ENCODE peak calls at places on chromosomes 11 and 22, in four cellular contexts. One of them, this sample, is unnamed.

GRCh38 chr22:35310556-35311550 is 11.2 kb downstream of the TOM1 start:
- DNase-seq in fibroblast of lung: no peak
- DNase-seq in K562: no peak
- DNase-seq in PC-9: peak
- DNase-seq in this sample: no peak

GRCh38 chr22:22605074-22605404 is 39.4 kb upstream of the GGTLC2 start:
- DNase-seq in fibroblast of lung: no peak
- DNase-seq in K562: peak
- DNase-seq in PC-9: no peak
- DNase-seq in this sample: no peak

GRCh38 chr22:50712341-50713007 is 25.5 kb upstream of the ACR start:
- DNase-seq in fibroblast of lung: no peak
- DNase-seq in K562: no peak
- DNase-seq in PC-9: no peak
- DNase-seq in this sample: no peak

GRCh38 chr11:63919267-63920125 is 2.5 kb upstream of the RCOR2 start:
- DNase-seq in fibroblast of lung: peak
- DNase-seq in K562: peak
- DNase-seq in PC-9: peak
- DNase-seq in this sample: peak

GRCh38 chr11:74322667-74323066 is 11.2 kb upstream of the P4HA3 start:
- DNase-seq in fibroblast of lung: peak
- DNase-seq in K562: no peak
- DNase-seq in PC-9: no peak
- DNase-seq in this sample: no peak

GRCh38 chr11:9396752-9397151 is 12.3 kb downstream of the IPO7 start:
- DNase-seq in fibroblast of lung: no peak
- DNase-seq in K562: no peak
- DNase-seq in PC-9: no peak
- DNase-seq in this sample: no peak

GRCh38 chr11:67648796-67649613 is 1.5 kb downstream of the ACY3 start:
- DNase-seq in fibroblast of lung: no peak
- DNase-seq in K562: no peak
- DNase-seq in PC-9: no peak
- DNase-seq in this sample: no peak

GRCh38 chr11:44702897-44703296 is 23.9 kb upstream of the TSPAN18 start:
- DNase-seq in fibroblast of lung: no peak
- DNase-seq in K562: no peak
- DNase-seq in PC-9: no peak
- DNase-seq in this sample: peak

GRCh38 chr22:35230839-35231584 is 26.3 kb upstream of the HMGXB4 start:
- DNase-seq in fibroblast of lung: no peak
- DNase-seq in K562: peak
- DNase-seq in PC-9: peak
- DNase-seq in this sample: peak

GRCh38 chr11:76281558-76281906 is 75.2 kb upstream of the WNT11 start:
- DNase-seq in fibroblast of lung: no peak
- DNase-seq in K562: no peak
- DNase-seq in PC-9: no peak
- DNase-seq in this sample: no peak

GRCh38 chr11:48077251-48077650 is 96.9 kb downstream of the PTPRJ start:
- DNase-seq in fibroblast of lung: no peak
- DNase-seq in K562: no peak
- DNase-seq in PC-9: no peak
- DNase-seq in this sample: no peak

GRCh38 chr11:104402812-104403521 is 239.0 kb upstream of the PDGFD start:
- DNase-seq in fibroblast of lung: no peak
- DNase-seq in K562: no peak
- DNase-seq in PC-9: no peak
- DNase-seq in this sample: no peak
- H2AFZ ChIP-seq in fibroblast of lung: no peak
- H2AFZ ChIP-seq in K562: no peak
- H2AFZ ChIP-seq in PC-9: peak
- H2AFZ ChIP-seq in this sample: no peak

GRCh38 chr11:125182522-125182921 is 18.0 kb downstream of the PKNOX2 start:
- DNase-seq in fibroblast of lung: no peak
- DNase-seq in K562: no peak
- DNase-seq in PC-9: no peak
- DNase-seq in this sample: no peak

GRCh38 chr11:125180413-125181305 is 16.1 kb downstream of the PKNOX2 start:
- DNase-seq in fibroblast of lung: peak
- DNase-seq in K562: no peak
- DNase-seq in PC-9: no peak
- DNase-seq in this sample: no peak

GRCh38 chr11:125179346-125179745 is 14.8 kb downstream of the PKNOX2 start:
- DNase-seq in fibroblast of lung: no peak
- DNase-seq in K562: no peak
- DNase-seq in PC-9: no peak
- DNase-seq in this sample: no peak

GRCh38 chr11:125176866-125177265 is 12.3 kb downstream of the PKNOX2 start:
- DNase-seq in fibroblast of lung: no peak
- DNase-seq in K562: no peak
- DNase-seq in PC-9: no peak
- DNase-seq in this sample: no peak

DNA sequence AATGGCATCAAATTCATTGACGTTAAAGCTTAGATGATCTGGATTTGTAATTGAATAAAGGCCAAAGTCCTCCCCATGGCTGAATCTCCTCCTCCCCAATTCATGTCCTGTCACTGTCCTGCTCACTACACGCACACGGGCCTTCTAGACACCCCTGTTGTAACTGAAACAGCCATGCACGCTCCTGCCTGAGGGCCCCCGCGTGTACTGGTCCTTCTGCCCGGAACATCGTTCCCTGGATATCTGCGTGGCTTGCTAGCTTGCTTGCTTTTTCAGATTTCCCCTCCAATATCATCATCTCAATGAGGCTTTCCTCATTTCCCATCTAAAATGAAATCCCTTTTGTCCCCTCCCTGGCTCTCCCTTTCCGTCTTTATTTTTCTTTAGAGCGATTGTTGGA is 15.3 kb downstream of the PKNOX2 start:
- DNase-seq in fibroblast of lung: no peak
- DNase-seq in K562: no peak
- DNase-seq in PC-9: no peak
- DNase-seq in this sample: no peak
- H2AFZ ChIP-seq in fibroblast of lung: no peak
- H2AFZ ChIP-seq in K562: no peak
- H2AFZ ChIP-seq in PC-9: no peak
- H2AFZ ChIP-seq in this sample: no peak

GRCh38 chr11:102468636-102469195 is 16.2 kb upstream of the TMEM123 start:
- DNase-seq in fibroblast of lung: no peak
- DNase-seq in K562: no peak
- DNase-seq in PC-9: no peak
- DNase-seq in this sample: no peak

GRCh38 chr11:102470257-102470656 is 17.7 kb upstream of the TMEM123 start:
- DNase-seq in fibroblast of lung: no peak
- DNase-seq in K562: no peak
- DNase-seq in PC-9: no peak
- DNase-seq in this sample: no peak

GRCh38 chr11:102469196-102469821 is 16.7 kb upstream of the TMEM123 start:
- DNase-seq in fibroblast of lung: peak
- DNase-seq in K562: no peak
- DNase-seq in PC-9: no peak
- DNase-seq in this sample: no peak

GRCh38 chr11:102467080-102467708 is 14.6 kb upstream of the TMEM123 start:
- DNase-seq in fibroblast of lung: no peak
- DNase-seq in K562: no peak
- DNase-seq in PC-9: no peak
- DNase-seq in this sample: no peak

GRCh38 chr11:102467853-102468580 is 15.5 kb upstream of the TMEM123 start:
- DNase-seq in fibroblast of lung: no peak
- DNase-seq in K562: no peak
- DNase-seq in PC-9: no peak
- DNase-seq in this sample: no peak
- H2AFZ ChIP-seq in fibroblast of lung: no peak
- H2AFZ ChIP-seq in K562: peak
- H2AFZ ChIP-seq in PC-9: peak
- H2AFZ ChIP-seq in this sample: no peak

GRCh38 chr22:47647181-47647580 is 884.7 kb downstream of the TBC1D22A start:
- DNase-seq in fibroblast of lung: no peak
- DNase-seq in K562: no peak
- DNase-seq in PC-9: no peak
- DNase-seq in this sample: no peak
- H2AFZ ChIP-seq in fibroblast of lung: no peak
- H2AFZ ChIP-seq in K562: no peak
- H2AFZ ChIP-seq in PC-9: no peak
- H2AFZ ChIP-seq in this sample: no peak

DNA sequence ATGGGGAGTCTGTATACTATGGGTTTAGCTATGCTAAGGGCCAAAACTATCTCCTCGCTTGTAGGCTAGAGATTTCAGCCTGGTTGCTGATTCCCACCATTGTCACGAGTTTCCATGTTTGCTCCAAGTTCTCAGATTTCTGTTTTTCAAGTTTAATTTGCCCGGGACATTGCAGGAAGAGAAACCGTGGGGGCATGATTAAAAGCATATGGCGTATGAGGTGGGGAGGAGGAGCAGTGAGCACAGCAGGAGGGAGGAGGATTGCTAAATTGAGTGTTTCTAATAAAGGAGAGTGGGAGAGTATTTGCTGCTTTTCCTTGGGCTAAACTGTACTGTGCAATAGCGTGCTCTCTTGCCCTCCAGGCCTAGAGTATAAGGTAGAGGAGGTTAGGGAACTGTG is 558.4 kb downstream of the METTL15 start:
- DNase-seq in fibroblast of lung: peak
- DNase-seq in K562: no peak
- DNase-seq in PC-9: no peak
- DNase-seq in this sample: no peak
- H2AFZ ChIP-seq in fibroblast of lung: no peak
- H2AFZ ChIP-seq in K562: no peak
- H2AFZ ChIP-seq in PC-9: no peak
- H2AFZ ChIP-seq in this sample: peak

GRCh38 chr22:40674274-40674673 is 5.0 kb upstream of the MCHR1 start:
- DNase-seq in fibroblast of lung: peak
- DNase-seq in K562: no peak
- DNase-seq in PC-9: no peak
- DNase-seq in this sample: no peak

GRCh38 chr22:40671796-40672360 is 7.4 kb upstream of the MCHR1 start:
- DNase-seq in fibroblast of lung: no peak
- DNase-seq in K562: no peak
- DNase-seq in PC-9: no peak
- DNase-seq in this sample: no peak

GRCh38 chr22:40670058-40670457 is 9.2 kb upstream of the MCHR1 start:
- DNase-seq in fibroblast of lung: no peak
- DNase-seq in K562: no peak
- DNase-seq in PC-9: no peak
- DNase-seq in this sample: no peak

GRCh38 chr22:40671369-40671768 is 7.9 kb upstream of the MCHR1 start:
- DNase-seq in fibroblast of lung: no peak
- DNase-seq in K562: no peak
- DNase-seq in PC-9: no peak
- DNase-seq in this sample: no peak

GRCh38 chr22:40673017-40673416 is 6.3 kb upstream of the MCHR1 start:
- DNase-seq in fibroblast of lung: no peak
- DNase-seq in K562: no peak
- DNase-seq in PC-9: no peak
- DNase-seq in this sample: no peak
- H2AFZ ChIP-seq in fibroblast of lung: no peak
- H2AFZ ChIP-seq in K562: no peak
- H2AFZ ChIP-seq in PC-9: no peak
- H2AFZ ChIP-seq in this sample: no peak

DNA sequence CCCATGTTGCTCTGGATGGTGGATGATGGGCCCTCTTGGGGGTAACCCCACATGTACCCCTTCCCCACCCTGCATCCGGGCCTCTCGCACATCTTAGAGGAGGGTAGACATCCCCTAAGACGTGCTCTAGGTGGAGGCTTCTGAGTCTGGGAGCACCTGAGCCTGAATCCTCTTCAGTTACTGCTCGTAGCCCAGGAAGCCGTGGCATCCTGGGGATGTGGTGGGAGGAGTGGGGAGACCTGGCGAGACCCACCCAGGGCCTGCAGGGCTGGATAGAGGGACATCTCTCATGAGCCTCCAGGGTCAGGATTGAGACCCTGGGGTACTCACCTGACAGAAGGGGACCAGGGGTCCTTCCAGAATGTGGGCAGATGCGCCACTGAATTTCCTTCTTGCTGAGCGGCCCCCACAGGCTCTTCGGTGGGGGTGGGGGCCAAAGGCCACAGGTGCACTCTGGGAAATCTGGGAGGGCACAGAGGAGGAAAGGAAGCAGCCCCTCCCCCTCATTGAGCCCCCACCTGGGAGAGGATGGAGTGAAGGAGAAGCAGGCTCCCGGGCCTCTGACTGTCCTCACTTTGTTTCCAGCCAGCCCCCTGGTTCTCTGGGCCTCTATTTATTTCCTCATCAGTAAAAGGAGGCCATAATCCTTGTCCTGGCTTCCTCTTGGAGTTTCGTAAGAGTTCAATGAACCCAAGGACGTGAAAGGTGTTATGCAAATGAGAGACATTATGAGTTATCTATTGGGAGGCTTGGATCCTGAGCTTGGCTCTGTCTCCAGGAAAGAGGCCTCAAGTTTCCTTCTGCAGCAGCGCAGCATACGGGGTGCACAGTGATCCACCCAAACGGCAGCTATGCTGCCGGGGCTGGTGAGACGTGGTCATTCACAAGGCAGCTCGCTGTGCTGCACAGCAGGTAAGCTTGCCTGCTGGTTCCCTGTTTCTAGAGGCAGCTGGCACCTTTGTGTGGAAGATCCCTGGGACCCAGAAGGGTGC is 31.2 kb downstream of the KCNJ4 start:
- DNase-seq in fibroblast of lung: no peak
- DNase-seq in K562: no peak
- DNase-seq in PC-9: no peak
- DNase-seq in this sample: no peak
- H2AFZ ChIP-seq in fibroblast of lung: no peak
- H2AFZ ChIP-seq in K562: no peak
- H2AFZ ChIP-seq in PC-9: no peak
- H2AFZ ChIP-seq in this sample: no peak

DNA sequence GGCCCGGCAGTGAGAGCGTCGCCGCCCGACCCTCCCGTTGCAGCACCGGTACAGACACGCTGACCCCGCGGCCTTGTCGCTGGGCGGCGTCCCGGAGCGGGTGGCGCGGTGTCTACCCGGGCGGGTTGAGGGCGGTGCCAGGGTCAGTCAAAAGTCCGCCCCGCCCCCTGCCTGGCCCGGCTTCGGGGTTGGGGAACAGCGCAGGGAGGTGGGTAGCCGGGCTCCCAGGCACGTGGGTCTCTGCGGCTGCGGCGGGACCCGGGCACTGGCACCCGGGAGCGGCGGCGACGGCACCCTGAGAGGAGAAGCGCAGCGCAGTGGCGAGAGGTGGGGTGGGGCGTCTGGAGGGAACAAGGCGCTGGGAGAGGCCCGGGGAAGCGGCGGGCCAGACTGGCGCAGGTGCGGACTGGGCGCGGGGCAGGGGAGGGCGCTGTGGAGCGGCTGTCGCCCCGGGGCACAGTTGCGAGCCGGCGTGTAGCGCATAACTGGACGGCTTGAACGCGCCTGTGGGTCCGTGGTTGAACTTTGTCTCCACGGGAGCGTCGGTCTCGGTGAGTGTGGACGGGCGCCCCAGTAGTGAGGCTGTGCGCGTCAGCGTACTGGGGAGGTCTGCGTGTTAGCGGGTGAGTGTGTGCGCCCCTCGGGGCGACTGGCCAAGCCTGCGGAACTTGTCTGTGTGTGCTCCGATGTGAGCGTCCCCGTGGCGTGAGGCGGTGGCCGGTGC is at the start of gene P2RY2:
- DNase-seq in fibroblast of lung: no peak
- DNase-seq in K562: no peak
- DNase-seq in PC-9: peak
- DNase-seq in this sample: peak
- H2AFZ ChIP-seq in fibroblast of lung: peak
- H2AFZ ChIP-seq in K562: peak
- H2AFZ ChIP-seq in PC-9: peak
- H2AFZ ChIP-seq in this sample: peak

This sample was measured in SK-N-SH.